ENCODE peak calls at places on chromosomes 13 and 19, in six cellular contexts. K, Y, O, A, E and F are unnamed samples.

GRCh38 chr13:76570485-76570884 is 315.7 kb downstream of the KCTD12 start:
- DNase-seq in Y (no peak), E (no peak), K (no peak), O (no peak), A (no peak), F (no peak)

GRCh38 chr13:109785141-109785891 is 1.1 kb downstream of the IRS2 start:
- DNase-seq in Y (peak; percentile 68), E (peak; percentile 25), O (peak; percentile 36), K (peak; percentile 79), A (no peak), F (peak; percentile 40)

GRCh38 chr19:1216756-1217155 is 11.2 kb downstream of the STK11 start:
- DNase-seq in Y (no peak), K (no peak), E (no peak), O (no peak), A (no peak), F (no peak)

GRCh38 chr13:113486698-113487097 is 3.8 kb downstream of the DCUN1D2 start:
- DNase-seq in O (no peak), K (no peak), E (no peak), Y (no peak), A (no peak), F (no peak)

GRCh38 chr19:18495204-18495911 is 26.5 kb downstream of the ELL start:
- DNase-seq in Y (no peak), O (no peak), E (no peak), A (no peak), K (no peak), F (no peak)

GRCh38 chr19:17680235-17680722 is 7.9 kb downstream of the UNC13A start:
- DNase-seq in K (peak; percentile 83), E (peak; percentile 89), Y (peak; percentile 69), O (peak; percentile 33), A (peak; percentile 78), F (peak; percentile 86)

GRCh38 chr13:24220086-24220703 is 59.7 kb downstream of the SPATA13 start:
- DNase-seq in O (peak; percentile 58), E (peak; percentile 75), Y (peak; percentile 91), K (no peak), A (no peak), F (peak; percentile 75)

GRCh38 chr13:65907656-65908441 is 1322.3 kb downstream of the PCDH9 start:
- DNase-seq in O (no peak), K (no peak), Y (no peak), A (no peak), E (no peak), F (no peak)

GRCh38 chr19:30754162-30754561 is 382.0 kb downstream of the ZNF536 start:
- DNase-seq in A (no peak), E (no peak), O (no peak), Y (no peak), K (no peak), F (no peak)

GRCh38 chr13:27621116-27621365 is 651 bp upstream of the POLR1D start:
- DNase-seq in K (no peak), E (no peak), A (no peak), O (no peak), Y (no peak), F (no peak)

GRCh38 chr13:20699715-20700114 is 3.8 kb upstream of the IL17D start:
- DNase-seq in O (no peak), Y (no peak), E (no peak), K (no peak), A (no peak), F (no peak)

GRCh38 chr19:16737909-16738308 is 18.3 kb downstream of the NWD1 start:
- DNase-seq in O (no peak), K (no peak), E (no peak), Y (peak; percentile 17), A (no peak), F (no peak)

GRCh38 chr13:77457989-77458388 is 77.5 kb upstream of the SCEL start:
- DNase-seq in E (no peak), K (no peak), Y (no peak), A (no peak), O (no peak), F (no peak)

GRCh38 chr19:55088543-55089265 is 13.0 kb downstream of the EPS8L1 start:
- DNase-seq in O (peak; percentile 97), K (peak; percentile 86), A (peak; percentile 47), Y (peak; percentile 73), E (peak; percentile 88), F (peak; percentile 89)

GRCh38 chr13:57424379-57424778 is 207.2 kb upstream of the PCDH17 start:
- DNase-seq in O (no peak), E (no peak), K (no peak), Y (no peak), A (no peak), F (no peak)

GRCh38 chr19:28010656-28011055 is 1202.3 kb downstream of the UQCRFS1 start:
- DNase-seq in A (no peak), O (no peak), Y (no peak), K (no peak), E (no peak), F (no peak)

GRCh38 chr13:97849305-97849704 is 104.2 kb upstream of the IPO5 start:
- DNase-seq in E (peak; percentile 19), A (no peak), Y (peak; percentile 43), O (no peak), K (no peak), F (no peak)

GRCh38 chr19:48121909-48122371 is 11.3 kb upstream of the PLA2G4C start:
- DNase-seq in Y (peak; percentile 51), K (no peak), A (no peak), E (peak; percentile 80), O (no peak), F (peak; percentile 79)

GRCh38 chr13:40236566-40237168 is 429.8 kb downstream of the FOXO1 start:
- DNase-seq in Y (peak; percentile 80), K (no peak), A (no peak), E (no peak), O (no peak), F (no peak)

GRCh38 chr19:47511681-47512080 is 3.2 kb downstream of the NAPA start:
- DNase-seq in E (no peak), K (no peak), A (peak; percentile 40), Y (peak; percentile 37), O (no peak), F (no peak)

GRCh38 chr19:44003461-44004134 is 841 bp downstream of the ZNF230 start:
- DNase-seq in A (no peak), K (peak; percentile 45), Y (peak; percentile 14), O (no peak), E (peak; percentile 18), F (peak; percentile 16)

GRCh38 chr19:18467978-18468377 is 30.0 kb upstream of the ISYNA1 start:
- DNase-seq in O (no peak), E (no peak), Y (no peak), K (no peak), A (no peak), F (no peak)

GRCh38 chr13:20808874-20809273 is 35.1 kb upstream of the EEF1AKMT1 start:
- DNase-seq in K (no peak), O (no peak), E (no peak), Y (no peak), A (no peak), F (no peak)

GRCh38 chr13:80037505-80037888 is 303.4 kb downstream of the SPRY2 start:
- DNase-seq in K (no peak), E (no peak), A (no peak), Y (peak; percentile 73), O (no peak), F (no peak)

GRCh38 chr19:23436944-23437343 is 41.7 kb upstream of the ZNF91 start:
- DNase-seq in O (no peak), E (no peak), Y (no peak), K (no peak), A (no peak), F (no peak)

GRCh38 chr13:87078947-87079795 is 592.0 kb upstream of the SLITRK5 start:
- DNase-seq in E (no peak), K (no peak), Y (no peak), O (no peak), A (no peak), F (no peak)

GRCh38 chr19:23787106-23787505 is 28.4 kb upstream of the ZNF681 start:
- DNase-seq in O (no peak), Y (no peak), K (no peak), E (no peak), A (no peak), F (no peak)

GRCh38 chr19:2790557-2791271 is 5.4 kb downstream of the THOP1 start:
- DNase-seq in Y (no peak), K (no peak), A (no peak), O (no peak), E (no peak), F (no peak)

GRCh38 chr19:58544591-58545285 is 874 bp downstream of the TRIM28 start:
- DNase-seq in Y (peak; percentile 65), O (peak; percentile 71), K (peak; percentile 63), A (no peak), E (peak; percentile 97), F (peak; percentile 96)

DNA sequence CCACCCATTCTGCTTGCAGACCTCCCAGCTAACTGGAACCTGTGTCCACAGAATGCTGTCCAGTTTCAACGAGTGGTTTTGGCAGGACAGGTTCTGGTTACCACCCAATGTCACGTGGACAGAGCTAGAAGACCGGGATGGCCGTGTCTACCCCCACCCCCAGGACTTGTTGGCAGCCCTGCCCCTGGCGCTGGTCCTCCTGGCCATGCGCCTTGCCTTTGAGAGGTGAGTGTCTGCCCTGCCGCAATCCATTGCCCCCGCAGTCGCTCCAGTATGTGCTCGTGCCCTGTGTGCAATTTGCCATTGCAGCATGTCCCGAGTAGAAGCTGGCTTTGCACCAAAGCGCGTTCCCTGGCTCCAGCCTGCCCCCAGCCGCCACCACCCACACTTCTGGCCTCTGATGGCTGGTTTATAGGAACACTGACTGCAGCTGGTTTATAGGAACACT is 41.9 kb downstream of the CERS4 start:
- DNase-seq in A (peak; percentile 73), Y (peak; percentile 72), K (peak; percentile 88), O (no peak), E (no peak), F (no peak)
- TF ChIP-seq CTCF in A (peak; percentile 38), Y (no peak), K (no peak), O (no peak), E (no peak), F (no peak)

DNA sequence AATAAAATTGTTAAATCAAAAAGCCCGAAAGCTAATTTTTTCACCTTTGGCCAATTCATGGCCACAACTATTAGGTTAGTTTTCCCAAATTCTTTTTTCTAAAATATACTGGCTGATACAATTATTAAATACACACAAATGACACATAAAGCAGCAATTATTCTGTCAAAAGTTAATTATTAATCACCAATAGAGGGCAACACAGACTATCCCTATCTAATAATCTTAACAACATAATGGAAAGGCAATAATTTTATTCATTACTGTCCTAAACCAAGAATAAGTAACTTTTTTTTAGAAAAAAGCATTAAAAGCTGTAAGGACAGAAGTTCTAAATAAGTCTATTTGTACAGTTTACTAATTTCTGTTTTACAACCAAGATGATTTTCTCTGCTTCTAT is 51.7 kb downstream of the KATNAL1 start:
- DNase-seq in Y (peak; percentile 13), A (no peak), E (no peak), O (no peak), K (no peak), F (no peak)
- TF ChIP-seq CTCF in Y (no peak), A (peak; percentile 50), E (no peak), O (no peak), K (peak; percentile 18), F (no peak)

GRCh38 chr19:13847900-13848677 is 28.8 kb upstream of the NANOS3 start:
- DNase-seq in O (no peak), Y (no peak), K (no peak), E (no peak), A (no peak), F (no peak)
- TF ChIP-seq CTCF in O (peak; percentile 3), Y (no peak), K (no peak), E (no peak), A (no peak), F (no peak)

DNA sequence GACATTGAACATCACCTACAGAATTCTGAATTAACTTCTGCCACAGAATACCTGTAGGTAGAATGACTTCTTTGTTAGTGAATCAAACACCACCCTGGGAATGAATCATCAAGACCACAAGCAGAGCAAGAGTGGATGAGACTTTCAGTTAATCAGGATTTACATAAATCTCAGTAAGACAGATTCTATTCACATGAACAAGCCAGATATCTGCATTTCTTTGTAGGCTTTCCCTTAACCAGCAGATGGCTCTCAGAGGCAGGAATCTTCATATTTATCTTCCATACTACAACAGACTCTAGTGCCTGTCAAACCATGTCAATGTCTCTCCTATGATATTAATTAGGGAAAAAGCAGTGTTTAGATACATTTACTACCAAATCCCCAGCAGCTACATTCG is 412.1 kb downstream of the KLF12 start:
- DNase-seq in A (no peak), K (no peak), Y (peak; percentile 41), O (no peak), E (peak; percentile 39), F (peak; percentile 17)
- TF ChIP-seq CTCF in A (peak; percentile 44), K (no peak), Y (peak; percentile 42), O (peak; percentile 57), E (peak; percentile 51), F (peak; percentile 35)